ENCODE peak calls at places on chromosomes 13 and 19, in six cellular contexts. K is CD4-positive, alpha-beta T cell; E is astrocyte; F is IMR-90; M is Peyer's patch; Y is uterus. A is an unnamed sample.
A peak's percentile ranks its signal among the peaks of the same experiment; 100 is the strongest.

GRCh38 chr19:10568444-10568825 is 344 bp downstream of the CDKN2D start:
- DNase-seq in K (peak; percentile 48), E (no peak), F (no peak), M (peak; percentile 73), Y (no peak), A (peak; percentile 84)

GRCh38 chr13:25046274-25046984 is 49.5 kb upstream of the PABPC3 start:
- DNase-seq in K (no peak), E (no peak), F (no peak), M (no peak), Y (no peak), A (no peak)

GRCh38 chr13:71417205-71417604 is 449.8 kb downstream of the DACH1 start:
- DNase-seq in K (no peak), E (peak; percentile 51), F (peak; percentile 0), M (no peak), Y (no peak), A (no peak)

GRCh38 chr13:66778461-66778860 is 451.7 kb downstream of the PCDH9 start:
- DNase-seq in K (no peak), E (no peak), F (no peak), M (no peak), Y (no peak), A (no peak)

GRCh38 chr19:3304871-3305423 is 61.4 kb upstream of the NFIC start:
- DNase-seq in K (peak; percentile 72), E (peak; percentile 12), F (peak; percentile 41), M (peak; percentile 82), Y (peak; percentile 66), A (peak; percentile 81)

GRCh38 chr13:77979721-77980377 is 61.2 kb upstream of the EDNRB start:
- DNase-seq in K (no peak), E (no peak), F (no peak), M (no peak), Y (no peak), A (no peak)

GRCh38 chr13:113141591-113141950 is 16.9 kb upstream of the PROZ start:
- DNase-seq in K (no peak), E (no peak), F (no peak), M (no peak), Y (no peak), A (no peak)

GRCh38 chr13:50417597-50417996 is 402.4 kb downstream of the KCNRG start:
- DNase-seq in K (no peak), E (no peak), F (no peak), M (no peak), Y (no peak), A (no peak)

GRCh38 chr19:13931582-13932378 is 6.4 kb downstream of the PODNL1 start:
- DNase-seq in K (no peak), E (no peak), F (no peak), M (no peak), Y (no peak), A (no peak)

GRCh38 chr19:31527443-31527842 is 178.2 kb upstream of the TSHZ3 start:
- DNase-seq in K (no peak), E (no peak), F (no peak), M (no peak), Y (no peak), A (no peak)

GRCh38 chr19:31528261-31528660 is 179.0 kb upstream of the TSHZ3 start:
- DNase-seq in K (no peak), E (no peak), F (no peak), M (no peak), Y (no peak), A (no peak)

GRCh38 chr19:31531326-31531725 is 182.1 kb upstream of the TSHZ3 start:
- DNase-seq in K (no peak), E (no peak), F (no peak), M (no peak), Y (no peak), A (no peak)

GRCh38 chr19:31530781-31531180 is 181.5 kb upstream of the TSHZ3 start:
- DNase-seq in K (no peak), E (no peak), F (no peak), M (no peak), Y (no peak), A (no peak)

DNA sequence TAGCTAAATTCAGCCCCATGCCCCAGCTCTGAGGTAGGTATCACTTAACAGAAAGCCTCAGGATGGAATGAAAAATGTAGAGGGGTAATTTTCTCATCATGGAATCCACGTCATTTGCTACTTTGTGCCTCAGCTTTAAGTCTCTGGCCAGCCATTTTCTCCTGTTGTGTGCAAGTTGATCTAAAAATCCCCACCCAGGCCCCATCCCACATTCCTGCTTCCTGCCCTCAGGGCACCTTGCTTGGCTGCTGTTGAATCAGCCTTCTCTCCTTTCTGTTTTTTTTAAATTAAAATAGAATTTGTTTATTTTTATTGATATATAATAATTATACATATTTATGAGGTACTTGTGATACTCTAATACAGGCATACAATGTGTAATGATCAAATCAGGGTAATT is 179.9 kb upstream of the TSHZ3 start:
- DNase-seq in K (no peak), E (no peak), F (no peak), M (no peak), Y (no peak), A (no peak)
- H3K27ac ChIP-seq in K (no peak overlapping the region), E (no peak overlapping the region), F (no peak overlapping the region), M (no peak overlapping the region), Y (no peak overlapping the region), A (no peak overlapping the region)

GRCh38 chr19:33507021-33507956 is 14.3 kb downstream of the PEPD start:
- DNase-seq in K (no peak), E (peak; percentile 42), F (no peak), M (no peak), Y (no peak), A (no peak)

GRCh38 chr19:33508941-33509614 is 12.5 kb downstream of the PEPD start:
- DNase-seq in K (no peak), E (peak; percentile 73), F (no peak), M (peak; percentile 64), Y (no peak), A (no peak)

GRCh38 chr19:33508431-33508830 is 13.2 kb downstream of the PEPD start:
- DNase-seq in K (no peak), E (no peak), F (no peak), M (no peak), Y (no peak), A (no peak)

GRCh38 chr19:33506498-33506897 is 15.1 kb downstream of the PEPD start:
- DNase-seq in K (no peak), E (no peak), F (no peak), M (no peak), Y (no peak), A (no peak)

DNA sequence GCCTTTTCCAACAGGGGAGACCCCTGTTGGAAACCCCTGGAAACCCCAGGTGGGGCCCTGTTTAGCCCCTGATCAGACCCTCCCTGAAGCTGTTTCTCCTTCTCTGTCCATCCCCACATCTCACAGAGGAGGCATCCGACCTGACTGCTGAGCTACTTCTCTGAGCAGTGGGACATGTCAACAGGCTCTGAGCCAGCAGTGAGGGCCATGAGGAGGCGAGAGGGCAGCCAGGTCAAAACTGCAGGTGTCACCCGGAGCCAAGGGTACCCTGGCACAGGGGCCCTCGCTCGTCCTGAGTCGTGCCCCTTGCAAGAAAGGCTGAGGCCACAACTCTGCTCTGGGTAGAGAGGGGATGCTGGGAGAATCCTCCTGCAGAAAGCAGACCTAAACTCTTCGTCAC is 13.6 kb downstream of the PEPD start:
- DNase-seq in K (no peak), E (no peak), F (no peak), M (no peak), Y (no peak), A (no peak)
- H3K27ac ChIP-seq in K (no peak overlapping the region), E (no peak overlapping the region), F (no peak overlapping the region), M (no peak overlapping the region), Y (no peak overlapping the region), A (no peak overlapping the region)

DNA sequence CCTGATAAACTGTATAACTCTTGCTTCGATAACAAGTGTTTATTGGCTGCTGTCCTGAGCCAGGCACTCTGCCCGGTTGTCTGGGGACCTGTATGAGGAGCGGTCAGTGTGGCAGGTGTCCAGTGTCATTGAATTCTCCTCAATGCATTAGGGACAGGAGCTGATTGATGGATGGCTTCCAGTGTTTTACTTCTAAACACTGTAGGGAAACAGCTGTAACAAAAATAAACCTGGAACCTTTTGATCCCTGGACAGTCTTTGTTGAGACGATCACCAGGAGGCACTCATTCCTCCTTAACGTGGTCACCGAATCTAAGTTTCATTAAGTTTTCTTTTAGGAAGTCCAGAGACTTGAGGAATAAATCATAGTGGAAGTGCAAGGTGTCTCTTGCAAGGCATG is 17.9 kb downstream of the UBAC2 start:
- DNase-seq in K (no peak), E (peak; percentile 18), F (peak; percentile 31), M (no peak), Y (no peak), A (no peak)
- H3K27ac ChIP-seq in K (peak overlapping the region; percentile 65), E (no peak overlapping the region), F (no peak overlapping the region), M (peak overlapping the region; percentile 13), Y (no peak overlapping the region), A (no peak overlapping the region)

DNA sequence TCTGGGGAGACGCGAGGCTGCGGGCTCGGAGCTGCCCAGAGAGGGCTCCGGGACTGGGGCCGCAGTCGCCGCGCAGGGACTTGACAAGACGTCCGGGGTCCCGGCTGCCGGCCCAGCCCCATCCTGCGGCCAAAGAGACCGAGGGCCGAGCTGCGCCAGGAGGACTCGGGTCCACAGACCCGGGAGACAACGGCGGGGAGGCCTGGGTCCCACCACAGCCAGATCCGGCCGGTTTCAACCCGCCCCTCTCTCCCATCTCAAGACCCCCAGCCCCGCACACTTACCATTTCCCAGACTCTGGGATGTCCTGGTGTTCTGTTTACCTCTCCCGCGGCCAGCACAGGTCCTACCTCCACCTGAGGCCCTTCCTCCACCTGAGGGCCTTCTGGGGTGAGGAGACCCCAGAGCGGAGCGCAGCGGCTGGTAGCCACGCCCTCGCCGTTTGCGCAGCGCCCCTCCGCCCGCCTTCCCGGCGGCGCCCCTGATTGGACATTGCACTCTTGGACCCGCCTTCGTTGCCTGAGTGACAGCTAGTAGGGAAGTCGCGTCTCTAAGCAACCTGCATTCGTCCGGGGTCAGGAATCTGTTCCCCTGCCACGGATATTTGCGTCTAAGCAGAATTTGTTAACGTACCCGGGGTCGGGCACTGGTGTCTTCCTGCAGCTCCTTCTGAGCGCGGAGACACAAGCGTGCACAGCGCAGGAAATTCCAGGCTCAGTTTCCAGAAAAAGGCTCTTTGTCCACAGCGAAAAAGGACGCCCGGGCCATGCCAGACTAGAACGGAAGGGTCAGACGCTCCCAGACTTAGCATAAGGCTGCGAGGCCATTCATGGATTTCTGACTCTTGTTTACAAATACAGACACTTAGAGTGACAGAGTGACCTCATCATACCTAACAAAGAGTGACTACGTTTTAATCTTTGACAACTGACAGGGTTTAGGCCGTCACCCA is at the start of gene ZNF709:
- DNase-seq in K (peak; percentile 73), E (peak; percentile 63), F (peak; percentile 77), M (peak; percentile 97), Y (peak; percentile 90), A (peak; percentile 93)
- H3K27ac ChIP-seq in K (peak within 1 kb of the TSS; percentile 52), E (peak within 1 kb of the TSS; percentile 53), F (peak within 1 kb of the TSS; percentile 83), M (peak within 1 kb of the TSS; percentile 68), Y (peak within 1 kb of the TSS; percentile 72), A (peak within 1 kb of the TSS; percentile 81)

DNA sequence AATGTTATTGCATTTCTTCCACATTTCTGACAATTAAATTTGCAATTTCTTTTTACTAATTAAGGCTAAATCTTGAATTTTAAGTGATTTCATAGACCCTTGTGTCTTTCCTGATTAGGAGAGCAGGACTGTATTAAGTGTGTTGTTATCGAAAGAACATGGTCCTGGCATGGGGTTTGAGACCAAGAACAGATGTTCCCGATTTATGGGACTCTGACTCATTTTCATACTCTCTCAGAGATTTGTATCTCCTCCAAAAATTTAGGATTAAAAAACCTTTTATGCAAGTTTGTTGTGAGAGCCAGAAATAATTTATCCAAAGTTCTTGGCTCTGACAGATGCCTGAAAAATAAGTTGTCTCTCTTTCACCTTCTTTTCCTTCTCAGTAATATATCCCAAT is 589.3 kb upstream of the ARGLU1 start:
- DNase-seq in K (no peak), E (no peak), F (peak; percentile 1), M (no peak), Y (no peak), A (no peak)
- H3K27ac ChIP-seq in K (no peak overlapping the region), E (no peak overlapping the region), F (no peak overlapping the region), M (no peak overlapping the region), Y (no peak overlapping the region), A (no peak overlapping the region)